ENCODE peak calls at places on chromosome 17, in six cellular contexts. F is psoas muscle, X is IMR-90, O is heart left ventricle, D is SK-N-SH, H is sigmoid colon. V is an unnamed sample.

GRCh38 chr17:17514993-17515920 is 19.1 kb upstream of the RASD1 start:
- DNase-seq in F (peak; percentile 59), X (peak; percentile 25), O (no peak), D (peak; percentile 76), H (no peak), V (no peak)

GRCh38 chr17:37060966-37061365 is 112.2 kb downstream of the AATF start:
- DNase-seq in F (no peak), X (no peak), O (no peak), D (no peak), H (no peak), V (no peak)

GRCh38 chr17:27585153-27585681 is 45.8 kb upstream of the LGALS9 start:
- DNase-seq in F (no peak), X (no peak), O (no peak), D (no peak), H (no peak), V (no peak)

GRCh38 chr17:12024332-12024731 is 3.7 kb downstream of the MAP2K4 start:
- DNase-seq in F (no peak), X (peak; percentile 73), O (no peak), D (no peak), H (no peak), V (no peak)

GRCh38 chr17:12693640-12694039 is 27.9 kb downstream of the MYOCD start:
- DNase-seq in F (no peak), X (peak; percentile 61), O (no peak), D (no peak), H (no peak), V (no peak)

GRCh38 chr17:58531661-58532554 is 17.5 kb upstream of the MTMR4 start:
- DNase-seq in F (peak; percentile 74), X (peak; percentile 21), O (peak; percentile 77), D (peak; percentile 95), H (peak; percentile 70), V (peak; percentile 82)

GRCh38 chr17:49787932-49788442 is 494 bp upstream of the KAT7 start:
- DNase-seq in F (no peak), X (no peak), O (peak; percentile 31), D (peak; percentile 21), H (no peak), V (no peak)

GRCh38 chr17:56173958-56174357 is 20.7 kb downstream of the ANKFN1 start:
- DNase-seq in F (peak; percentile 66), X (no peak), O (no peak), D (no peak), H (no peak), V (no peak)

GRCh38 chr17:67400193-67400592 is 23.1 kb downstream of the PITPNC1 start:
- DNase-seq in F (no peak), X (peak; percentile 12), O (no peak), D (no peak), H (no peak), V (no peak)

GRCh38 chr17:65495255-65496060 is 66.0 kb downstream of the AXIN2 start:
- DNase-seq in F (no peak), X (no peak), O (no peak), D (no peak), H (no peak), V (no peak)

GRCh38 chr17:39591958-39592954 is 15.5 kb downstream of the NEUROD2 start:
- DNase-seq in F (no peak), X (peak; percentile 50), O (peak; percentile 38), D (peak; percentile 62), H (no peak), V (no peak)

GRCh38 chr17:7078711-7079110 is 1.3 kb downstream of the CLEC10A start:
- DNase-seq in F (no peak), X (no peak), O (no peak), D (no peak), H (no peak), V (peak; percentile 47)

GRCh38 chr17:16989953-16990860 is 18.3 kb upstream of the TNFRSF13B start:
- DNase-seq in F (no peak), X (peak; percentile 59), O (no peak), D (no peak), H (peak; percentile 45), V (no peak)

GRCh38 chr17:60231234-60231633 is 81.5 kb downstream of the CA4 start:
- DNase-seq in F (no peak), X (peak; percentile 39), O (no peak), D (peak; percentile 53), H (no peak), V (no peak)

GRCh38 chr17:38910325-38910724 is 15.1 kb upstream of the LASP1NB start:
- DNase-seq in F (peak; percentile 6), X (no peak), O (no peak), D (no peak), H (peak; percentile 17), V (peak; percentile 31)

GRCh38 chr17:79650283-79650682 is 39.4 kb upstream of the RBFOX3 start:
- DNase-seq in F (no peak), X (no peak), O (no peak), D (no peak), H (peak; percentile 48), V (no peak)

GRCh38 chr17:10729334-10730193 is at the start of gene TMEM220:
- DNase-seq in F (peak; percentile 90), X (peak; percentile 59), O (peak; percentile 83), D (peak; percentile 87), H (peak; percentile 94), V (peak; percentile 29)
- H3K4me3 ChIP-seq in F (peak within 1 kb of the TSS; percentile 92), X (peak within 1 kb of the TSS; percentile 81), O (peak within 1 kb of the TSS; percentile 80), D (peak within 1 kb of the TSS; percentile 60), H (peak within 1 kb of the TSS; percentile 69), V (peak within 1 kb of the TSS; percentile 83)

DNA sequence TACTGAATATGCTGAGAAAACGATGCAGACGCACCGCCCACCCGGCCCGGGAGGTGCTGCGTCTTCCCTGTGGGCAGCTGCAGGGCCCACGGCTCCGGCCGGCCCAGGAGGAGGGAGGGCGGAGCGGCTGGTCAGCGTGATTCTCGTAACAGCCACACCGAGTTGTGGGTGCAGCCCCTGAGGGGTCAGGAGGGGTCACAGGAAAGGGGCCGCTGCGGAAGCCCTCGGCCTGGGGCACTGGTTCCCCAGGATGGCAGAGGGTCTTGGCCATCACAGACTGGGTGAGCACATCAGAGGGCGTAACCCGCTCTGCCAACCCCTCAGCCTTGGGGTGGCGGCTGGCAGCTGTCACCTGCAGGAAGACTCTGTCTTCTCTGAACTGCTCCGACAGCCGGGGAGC is 87.6 kb upstream of the CHMP6 start:
- DNase-seq in F (no peak), X (no peak), O (no peak), D (no peak), H (no peak), V (no peak)
- H3K4me1 ChIP-seq in F (no peaks in the 10 kb centered on the region), X (no peaks in the 10 kb centered on the region), O (no peaks in the 10 kb centered on the region), D (no peaks in the 10 kb centered on the region), H (no peaks in the 10 kb centered on the region), V (no peaks in the 10 kb centered on the region)

DNA sequence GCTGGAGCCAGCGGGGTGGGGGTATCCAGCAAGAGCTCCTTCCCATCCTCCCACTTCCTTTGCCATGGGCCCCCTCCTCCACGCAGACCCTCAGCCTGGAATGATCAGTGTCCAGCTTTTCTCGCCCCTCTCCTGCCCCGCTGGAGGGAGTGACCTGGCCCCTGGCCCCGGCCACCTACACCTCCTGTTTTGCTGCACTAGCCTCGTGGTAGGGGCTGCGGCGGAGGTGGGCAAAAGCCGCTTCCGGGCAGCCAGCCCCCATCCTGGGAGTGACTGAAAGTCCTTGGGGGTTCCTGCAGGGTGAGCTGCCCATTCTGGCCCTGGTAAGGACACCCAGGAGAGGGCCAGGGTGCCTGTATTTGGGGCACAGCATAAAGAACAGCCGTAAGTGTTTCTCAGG is 295.7 kb downstream of the SEC14L1 start:
- DNase-seq in F (no peak), X (no peak), O (no peak), D (no peak), H (no peak), V (no peak)
- H3K27ac ChIP-seq in F (no peak overlapping the region), X (peak overlapping the region; percentile 21), O (peak overlapping the region; percentile 40), D (no peak overlapping the region), H (peak overlapping the region; percentile 96), V (no peak overlapping the region)

DNA sequence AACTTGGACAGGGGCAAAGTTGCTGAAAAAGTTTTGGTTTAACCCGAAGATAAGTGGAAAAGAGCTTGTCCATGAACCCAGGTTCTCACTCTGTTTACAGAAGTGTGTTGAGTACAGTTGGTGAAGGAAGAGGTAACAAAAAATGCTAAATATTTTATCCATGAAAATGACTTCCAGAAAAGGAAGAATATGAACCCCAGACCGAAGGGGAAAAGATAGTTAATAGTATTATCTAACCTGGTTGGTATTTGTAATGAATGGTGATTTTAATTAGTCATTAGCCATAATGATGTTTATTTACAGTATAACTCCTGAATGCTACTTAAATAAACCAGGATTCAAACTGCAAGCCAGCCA is 574 bp upstream of the TMEM106A start:
- DNase-seq in F (no peak), X (no peak), O (no peak), D (no peak), H (no peak), V (no peak)
- H3K4me3 ChIP-seq in F (peak overlapping the region; percentile 71), X (peak overlapping the region; percentile 74), O (peak overlapping the region; percentile 47), D (no peak overlapping the region), H (no peak overlapping the region), V (peak overlapping the region; percentile 74)

GRCh38 chr17:4344926-4345325 is 21.5 kb downstream of the UBE2G1 start:
- DNase-seq in F (no peak), X (no peak), O (no peak), D (no peak), H (no peak), V (no peak)

GRCh38 chr17:4341616-4341977 is 24.9 kb downstream of the UBE2G1 start:
- DNase-seq in F (no peak), X (no peak), O (no peak), D (no peak), H (no peak), V (no peak)

GRCh38 chr17:4340914-4341615 is 25.4 kb downstream of the UBE2G1 start:
- DNase-seq in F (no peak), X (peak; percentile 55), O (no peak), D (no peak), H (no peak), V (no peak)

GRCh38 chr17:4345569-4345968 is 20.9 kb downstream of the UBE2G1 start:
- DNase-seq in F (no peak), X (no peak), O (no peak), D (no peak), H (no peak), V (no peak)

GRCh38 chr17:4342535-4342934 is 23.9 kb downstream of the UBE2G1 start:
- DNase-seq in F (no peak), X (no peak), O (no peak), D (no peak), H (no peak), V (no peak)
- H3K4me1 ChIP-seq in F (peaks cover 84% of the 10 kb centered on the region), X (peaks cover 9% of the 10 kb centered on the region), O (peaks cover 12% of the 10 kb centered on the region), D (peaks cover 5% of the 10 kb centered on the region), H (peaks cover 59% of the 10 kb centered on the region), V (no peaks in the 10 kb centered on the region)